ENCODE peak calls at places on chromosomes 3 and 15, in five cellular contexts. S is K562, O is HepG2, B is GM12891, P is GM12878. G is an unnamed sample.

GRCh38 chr3:139353920-139354556 is 10.2 kb downstream of the MRPS22 start:
- DNase-seq in S (peak), O (peak), B (no peak), P (no peak), G (no peak)

GRCh38 chr3:149830902-149831301 is 17.9 kb downstream of the RNF13 start:
- DNase-seq in S (no peak), O (no peak), B (no peak), P (no peak), G (no peak)

GRCh38 chr15:94002026-94002425 is 229.3 kb upstream of the MCTP2 start:
- DNase-seq in S (no peak), O (no peak), B (no peak), P (no peak), G (no peak)

GRCh38 chr3:47577583-47578118 is 1.0 kb downstream of the CSPG5 start:
- DNase-seq in S (no peak), O (no peak), B (no peak), P (no peak), G (no peak)

GRCh38 chr3:19016846-19017245 is 131.5 kb upstream of the KCNH8 start:
- DNase-seq in S (no peak), O (peak), B (no peak), P (no peak), G (no peak)

GRCh38 chr15:80780416-80781221 is 1.4 kb downstream of the CEMIP start:
- DNase-seq in S (peak), O (peak), B (no peak), P (no peak), G (no peak)

GRCh38 chr3:178325330-178325729 is 210.9 kb upstream of the KCNMB2 start:
- DNase-seq in S (no peak), O (no peak), B (no peak), P (no peak), G (no peak)

GRCh38 chr3:176362191-176362731 is 835.0 kb downstream of the TBL1XR1 start:
- DNase-seq in S (no peak), O (no peak), B (no peak), P (no peak), G (no peak)

GRCh38 chr3:108004647-108005046 is 86.2 kb downstream of the CD47 start:
- DNase-seq in S (no peak), O (no peak), B (no peak), P (no peak), G (no peak)

GRCh38 chr3:169133178-169134161 is 530.0 kb downstream of the MECOM start:
- DNase-seq in S (no peak), O (no peak), B (no peak), P (no peak), G (no peak)

GRCh38 chr15:76060098-76060989 is 559 bp downstream of the TMEM266 start:
- DNase-seq in S (no peak), O (no peak), B (no peak), P (peak), G (peak)

GRCh38 chr15:81327526-81327925 is 3.6 kb upstream of the STARD5 start:
- DNase-seq in S (no peak), O (no peak), B (no peak), P (no peak), G (no peak)

GRCh38 chr3:123602325-123602724 is 17.5 kb upstream of the HACD2 start:
- DNase-seq in S (no peak), O (peak), B (no peak), P (no peak), G (no peak)

GRCh38 chr15:83300826-83301225 is 16.4 kb upstream of the BNC1 start:
- DNase-seq in S (no peak), O (no peak), B (no peak), P (no peak), G (no peak)

GRCh38 chr3:113275876-113276580 is 64.7 kb downstream of the BOC start:
- DNase-seq in S (no peak), O (peak), B (peak), P (peak), G (peak)

GRCh38 chr15:92843819-92844218 is 56.3 kb upstream of the CHD2 start:
- DNase-seq in S (no peak), O (no peak), B (no peak), P (no peak), G (no peak)

GRCh38 chr3:186058225-186058624 is 50.7 kb downstream of the ETV5 start:
- DNase-seq in S (no peak), O (no peak), B (no peak), P (no peak), G (no peak)

GRCh38 chr3:126927846-126928245 is 55.1 kb upstream of the PLXNA1 start:
- DNase-seq in S (no peak), O (no peak), B (no peak), P (no peak), G (no peak)

GRCh38 chr3:167991213-167991612 is 104.5 kb downstream of the GOLIM4 start:
- DNase-seq in S (no peak), O (no peak), B (no peak), P (no peak), G (no peak)

GRCh38 chr15:55789066-55789660 is 46.2 kb upstream of the PRTG start:
- DNase-seq in S (peak), O (no peak), B (no peak), P (no peak), G (peak)

GRCh38 chr15:67335534-67336222 is 81.1 kb downstream of the IQCH start:
- DNase-seq in S (no peak), O (no peak), B (no peak), P (no peak), G (no peak)

GRCh38 chr15:95760508-95760907 is 570.0 kb upstream of the NR2F2 start:
- DNase-seq in S (no peak), O (peak), B (no peak), P (no peak), G (no peak)

GRCh38 chr3:192332386-192333291 is 394.7 kb downstream of the FGF12 start:
- DNase-seq in S (no peak), O (no peak), B (no peak), P (no peak), G (no peak)

GRCh38 chr15:77031376-77032050 is 36.6 kb downstream of the PSTPIP1 start:
- DNase-seq in S (no peak), O (peak), B (peak), P (no peak), G (peak)

GRCh38 chr15:66611257-66612053 is 45.7 kb upstream of the LCTL start:
- DNase-seq in S (no peak), O (peak), B (no peak), P (no peak), G (no peak)

GRCh38 chr3:156586905-156587766 is 32.2 kb upstream of the SSR3 start:
- DNase-seq in S (no peak), O (no peak), B (no peak), P (no peak), G (no peak)

GRCh38 chr3:184597783-184598182 is 36.2 kb downstream of the EPHB3 start:
- DNase-seq in S (no peak), O (no peak), B (no peak), P (no peak), G (no peak)

GRCh38 chr3:18423401-18424212 is 1.5 kb downstream of the SATB1 start:
- DNase-seq in S (peak), O (no peak), B (peak), P (peak), G (no peak)

GRCh38 chr3:30872879-30873278 is 21.6 kb downstream of the GADL1 start:
- DNase-seq in S (no peak), O (no peak), B (no peak), P (no peak), G (no peak)

GRCh38 chr3:71955549-71956373 is 170.8 kb upstream of the PROK2 start:
- DNase-seq in S (peak), O (peak), B (no peak), P (peak), G (no peak)

GRCh38 chr3:126982125-126982521 is 792 bp upstream of the PLXNA1 start:
- DNase-seq in S (peak), O (no peak), B (no peak), P (peak), G (peak)

GRCh38 chr15:32838338-32838737 is 120.5 kb downstream of the GREM1 start:
- DNase-seq in S (no peak), O (no peak), B (no peak), P (no peak), G (no peak)

GRCh38 chr3:158768881-158769518 is 32.9 kb upstream of the MFSD1 start:
- DNase-seq in S (no peak), O (peak), B (no peak), P (no peak), G (no peak)

GRCh38 chr3:111318289-111318688 is 223.7 kb upstream of the CD96 start:
- DNase-seq in S (no peak), O (no peak), B (no peak), P (no peak), G (no peak)
- TF ChIP-seq POLR2A in S (no peak), O (no peak), B (no peak), P (no peak), G (no peak)

DNA sequence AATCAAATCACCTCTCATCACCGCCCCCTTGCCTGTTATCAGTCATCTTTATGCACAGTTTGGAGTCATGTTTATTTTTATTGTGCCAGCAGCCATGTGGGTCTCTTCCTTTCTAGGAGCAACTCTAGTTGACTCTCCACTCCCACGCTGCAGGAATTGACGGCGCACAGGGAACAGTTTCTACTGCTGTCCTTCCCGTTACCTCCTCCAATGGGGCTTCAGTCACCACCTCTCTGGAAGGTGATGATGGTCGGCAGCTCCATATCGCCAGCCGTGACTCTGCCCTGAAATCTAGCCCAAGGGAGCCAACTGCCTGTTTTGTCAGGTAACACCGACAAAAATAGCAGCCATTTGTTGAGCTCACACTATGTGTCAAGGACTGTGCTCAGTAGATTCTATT is 35.6 kb upstream of the FAM107A start:
- DNase-seq in S (no peak), O (no peak), B (no peak), P (no peak), G (no peak)
- TF ChIP-seq TAF1 in S (no peak), O (no peak), B (no peak), P (no peak), G (no peak)

DNA sequence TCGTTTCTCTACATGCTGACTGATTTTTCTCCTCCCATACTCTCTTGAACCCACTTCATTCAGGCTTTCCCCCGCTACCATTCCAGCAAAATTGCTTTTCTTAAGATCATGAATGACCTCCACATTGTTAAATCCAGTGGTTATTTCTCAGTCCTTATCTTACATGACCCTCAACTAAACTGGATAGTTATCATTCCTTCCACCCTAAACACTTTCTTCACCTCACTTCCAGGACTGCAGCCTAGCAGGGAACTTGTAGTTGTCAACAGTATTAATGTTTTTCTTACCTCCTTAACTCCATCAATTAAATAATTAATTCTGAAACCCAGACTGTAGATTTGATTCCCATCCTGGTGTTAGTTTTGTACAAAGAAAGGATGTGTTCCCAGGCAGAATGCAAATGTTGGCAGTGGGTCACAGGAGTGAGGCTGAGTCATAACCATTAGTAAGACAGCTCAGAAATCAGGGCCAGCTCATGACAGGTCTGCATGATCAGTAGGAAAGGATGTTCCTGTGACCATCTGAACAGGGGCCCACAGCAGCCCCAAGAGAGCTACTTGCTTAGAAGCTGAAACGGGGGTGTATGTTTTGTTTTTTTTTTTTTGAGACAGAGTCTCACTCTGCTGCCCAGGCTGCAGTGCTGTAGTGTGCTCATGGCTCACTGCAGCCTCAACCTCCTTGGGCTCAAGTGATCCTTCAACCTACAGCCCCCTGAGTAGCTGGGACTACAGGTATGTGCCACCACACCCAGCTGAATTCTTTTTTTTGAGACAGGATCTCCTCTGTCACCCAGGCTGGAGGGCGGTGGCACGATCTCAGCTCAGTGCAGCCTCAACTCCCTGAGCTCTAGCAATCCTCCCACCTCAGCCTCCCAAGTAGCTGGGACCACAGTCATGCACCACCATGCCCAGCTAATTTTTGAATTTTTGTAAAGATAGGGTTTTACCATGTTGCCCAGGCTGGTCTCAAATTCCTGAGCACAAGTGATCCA is 9.1 kb downstream of the BCL2L10 start:
- DNase-seq in S (no peak), O (peak), B (no peak), P (peak), G (no peak)
- TF ChIP-seq POLR2AphosphoS5 in S (no peak), O (no peak), B (no peak), P (peak), G (peak)

GRCh38 chr3:109355625-109356441 is 18.5 kb upstream of the DPPA4 start:
- DNase-seq in S (no peak), O (no peak), B (no peak), P (no peak), G (no peak)

GRCh38 chr3:109353057-109353456 is 15.7 kb upstream of the DPPA4 start:
- DNase-seq in S (no peak), O (no peak), B (no peak), P (no peak), G (no peak)

GRCh38 chr3:109346099-109346498 is 8.8 kb upstream of the DPPA4 start:
- DNase-seq in S (no peak), O (no peak), B (no peak), P (no peak), G (no peak)

GRCh38 chr3:109346770-109347295 is 9.5 kb upstream of the DPPA4 start:
- DNase-seq in S (no peak), O (no peak), B (no peak), P (no peak), G (no peak)

GRCh38 chr3:109351231-109351630 is 13.9 kb upstream of the DPPA4 start:
- DNase-seq in S (no peak), O (no peak), B (no peak), P (no peak), G (no peak)
- TF ChIP-seq POLR2A in S (no peak), O (no peak), B (no peak), P (no peak), G (no peak)

DNA sequence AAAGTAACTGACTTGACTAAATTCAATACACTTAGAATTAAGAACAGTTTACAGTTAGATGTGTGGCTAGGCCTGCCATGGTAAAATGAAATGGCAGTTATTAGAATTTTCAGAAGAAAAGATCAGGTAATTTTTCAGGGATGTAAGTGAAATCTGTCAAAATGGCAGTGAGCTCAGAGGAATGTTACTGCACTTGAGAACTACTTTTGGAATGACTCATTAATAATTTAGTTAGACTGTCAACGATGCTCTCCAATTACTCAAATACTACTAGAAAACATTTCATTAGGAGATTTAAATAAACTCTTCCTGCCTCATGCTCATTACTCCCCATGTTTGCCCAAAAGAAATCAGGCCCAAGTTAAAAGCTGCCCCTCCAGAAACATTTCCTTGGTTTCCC is 84.4 kb downstream of the RFTN1 start:
- DNase-seq in S (no peak), O (no peak), B (no peak), P (no peak), G (no peak)
- TF ChIP-seq TAF1 in S (no peak), O (no peak), B (no peak), P (no peak), G (no peak)